ENCODE peak calls at places on chromosomes 6 and 20, in nine cellular contexts. R, W, H, E, N, Y, V, Q and F are unnamed samples.

GRCh38 chr6:20997143-20997792 is 463.0 kb downstream of the CDKAL1 start:
- DNase-seq in E (no peak), W (peak; percentile 5), R (no peak), Y (no peak), V (no peak), H (no peak), Q (no peak), N (no peak), F (peak; percentile 39)

GRCh38 chr6:3351105-3351676 is 92.4 kb downstream of the PSMG4 start:
- DNase-seq in N (peak; percentile 60), W (no peak), H (no peak), R (no peak), E (no peak), V (no peak), Y (peak; percentile 57), Q (no peak), F (no peak)

GRCh38 chr20:10647471-10647870 is 26.3 kb downstream of the JAG1 start:
- DNase-seq in Y (peak; percentile 48), Q (no peak), H (no peak), N (no peak), R (no peak), W (peak; percentile 54), V (no peak), E (no peak), F (no peak)

GRCh38 chr6:152474341-152474740 is 162.8 kb downstream of the SYNE1 start:
- DNase-seq in Y (no peak), Q (no peak), E (no peak), W (no peak), N (peak; percentile 25), V (no peak), R (peak; percentile 9), H (no peak), F (no peak)

GRCh38 chr6:170007468-170008240 is 256.2 kb downstream of the ERMARD start:
- DNase-seq in Q (peak; percentile 3), V (no peak), W (no peak), H (no peak), E (no peak), Y (no peak), N (no peak), R (no peak), F (no peak)

GRCh38 chr20:1946762-1947534 is 46.9 kb downstream of the PDYN start:
- DNase-seq in H (no peak), R (no peak), V (peak; percentile 48), N (peak; percentile 35), W (no peak), Y (no peak), E (peak; percentile 80), Q (peak; percentile 52), F (peak; percentile 33)

GRCh38 chr20:1623501-1624250 is 3.9 kb upstream of the SIRPB1 start:
- DNase-seq in Y (no peak), H (no peak), E (no peak), R (no peak), W (no peak), V (no peak), N (no peak), Q (no peak), F (no peak)

GRCh38 chr6:29797120-29797519 is 30.5 kb upstream of the HLA-G start:
- DNase-seq in V (no peak), W (no peak), Q (no peak), N (peak; percentile 2), H (no peak), R (peak; percentile 97), Y (no peak), E (no peak), F (peak; percentile 76)

GRCh38 chr6:112282217-112282616 is 27.9 kb upstream of the LAMA4 start:
- DNase-seq in Q (peak; percentile 72), H (no peak), Y (peak; percentile 67), N (peak; percentile 92), V (no peak), W (no peak), R (peak; percentile 65), E (no peak), F (peak; percentile 86)

GRCh38 chr20:4840831-4841230 is 119.1 kb downstream of the PRND start:
- DNase-seq in H (no peak), E (no peak), W (no peak), R (no peak), N (no peak), Q (no peak), V (no peak), Y (no peak), F (no peak)

GRCh38 chr6:152246554-152247337 is 390.4 kb downstream of the SYNE1 start:
- DNase-seq in W (no peak), R (no peak), E (no peak), H (no peak), N (peak; percentile 32), Q (no peak), V (no peak), Y (no peak), F (peak; percentile 45)

GRCh38 chr20:39640147-39640546 is 678.0 kb downstream of the DHX35 start:
- DNase-seq in Y (no peak), N (no peak), W (no peak), E (no peak), R (no peak), V (no peak), H (no peak), Q (no peak), F (no peak)

GRCh38 chr20:7935027-7935551 is 5.2 kb downstream of the HAO1 start:
- DNase-seq in Y (no peak), V (no peak), H (no peak), W (peak; percentile 19), Q (no peak), E (no peak), R (no peak), N (no peak), F (no peak)

GRCh38 chr6:71383891-71384489 is 95.4 kb downstream of the OGFRL1 start:
- DNase-seq in E (no peak), Q (no peak), N (peak; percentile 49), V (no peak), R (no peak), H (no peak), W (peak; percentile 39), Y (peak; percentile 71), F (peak; percentile 78)

GRCh38 chr6:37262446-37263026 is 4.6 kb upstream of the TMEM217 start:
- DNase-seq in Q (no peak), H (no peak), N (no peak), W (no peak), V (no peak), R (peak; percentile 58), E (no peak), Y (no peak), F (no peak)

GRCh38 chr6:115618311-115618710 is 442.4 kb downstream of the FRK start:
- DNase-seq in Y (no peak), Q (no peak), N (peak; percentile 26), R (no peak), H (no peak), W (no peak), E (no peak), V (no peak), F (no peak)

GRCh38 chr6:102619585-102619984 is 1226.1 kb downstream of the GRIK2 start:
- DNase-seq in Q (no peak), E (no peak), W (no peak), Y (peak; percentile 65), N (peak; percentile 5), V (no peak), R (peak; percentile 3), H (no peak), F (peak; percentile 5)
- TF ChIP-seq CTCF in Q (no peak), E (no peak), W (peak; percentile 16), Y (peak; percentile 82), N (no peak), V (peak; percentile 66), R (peak; percentile 63), H (no peak), F (no peak)

GRCh38 chr6:82521369-82521768 is 157.8 kb downstream of the TPBG start:
- DNase-seq in V (no peak), Y (no peak), W (no peak), N (no peak), Q (no peak), E (no peak), H (no peak), R (peak; percentile 11), F (no peak)

GRCh38 chr6:82525775-82526515 is 162.3 kb downstream of the TPBG start:
- DNase-seq in E (no peak), V (no peak), W (no peak), R (no peak), N (no peak), Q (no peak), H (no peak), Y (peak; percentile 90), F (no peak)

DNA sequence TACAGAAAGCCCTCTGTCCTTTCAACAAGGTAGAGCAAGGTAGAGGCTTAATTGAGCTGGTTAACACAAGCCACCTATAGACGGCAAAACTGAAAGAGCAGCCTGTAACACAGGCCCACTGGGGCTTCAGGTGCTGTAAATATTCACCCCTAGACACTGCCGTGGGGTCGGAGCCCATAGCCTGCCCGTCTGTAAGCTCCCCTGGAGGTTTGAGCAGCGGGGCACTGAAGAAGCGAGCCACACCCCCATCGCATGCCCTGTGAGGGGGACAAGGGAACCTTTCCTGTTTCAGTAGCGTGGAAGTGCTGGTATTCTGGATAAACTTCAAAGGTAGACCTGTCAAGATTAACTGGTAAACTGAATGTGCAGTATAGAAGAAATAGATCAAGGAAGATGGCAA is 160.4 kb downstream of the TPBG start:
- DNase-seq in Y (no peak), V (no peak), R (no peak), Q (no peak), N (no peak), E (no peak), W (no peak), H (no peak), F (no peak)
- H3K4me3 ChIP-seq in Y (no peak overlapping the region), V (no peak overlapping the region), R (no peak overlapping the region), Q (no peak overlapping the region), N (no peak overlapping the region), E (no peak overlapping the region), W (no peak overlapping the region), H (no peak overlapping the region), F (no peak overlapping the region)

GRCh38 chr6:149139782-149140136 is 177.8 kb upstream of the TAB2 start:
- DNase-seq in N (no peak), V (no peak), W (no peak), H (no peak), R (no peak), Y (no peak), E (no peak), Q (no peak), F (no peak)

GRCh38 chr6:149140137-149140909 is 177.2 kb upstream of the TAB2 start:
- DNase-seq in V (no peak), Y (no peak), Q (no peak), E (no peak), R (no peak), N (no peak), H (no peak), W (peak; percentile 85), F (no peak)

GRCh38 chr6:149138093-149138492 is 179.4 kb upstream of the TAB2 start:
- DNase-seq in N (no peak), R (no peak), H (no peak), V (no peak), W (no peak), E (no peak), Q (no peak), Y (no peak), F (no peak)

GRCh38 chr6:149137594-149137993 is 179.9 kb upstream of the TAB2 start:
- DNase-seq in V (no peak), R (no peak), Q (no peak), H (no peak), Y (no peak), N (no peak), W (no peak), E (no peak), F (peak; percentile 51)

GRCh38 chr6:149138699-149139294 is 178.7 kb upstream of the TAB2 start:
- DNase-seq in E (no peak), R (no peak), Q (no peak), W (no peak), V (no peak), N (no peak), Y (no peak), H (no peak), F (no peak)
- TF ChIP-seq CTCF in E (no peak), R (no peak), Q (no peak), W (no peak), V (no peak), N (no peak), Y (no peak), H (no peak), F (no peak)

GRCh38 chr6:154733610-154734379 is 579 bp downstream of the SCAF8 start:
- DNase-seq in H (peak; percentile 93), W (peak; percentile 95), R (peak; percentile 97), Y (peak; percentile 94), Q (peak; percentile 94), N (peak; percentile 98), V (peak; percentile 97), E (peak; percentile 98), F (peak; percentile 98)
- H3K4me3 ChIP-seq in H (peak overlapping the region; percentile 75), W (peak overlapping the region; percentile 90), R (peak overlapping the region; percentile 99), Y (peak overlapping the region; percentile 78), Q (peak overlapping the region; percentile 96), N (peak overlapping the region; percentile 84), V (peak overlapping the region; percentile 85), E (peak overlapping the region; percentile 100), F (peak overlapping the region; percentile 81)